ENCODE peak calls at places on chromosomes 6 and 20, in eight cellular contexts. One of them, this sample, is unnamed.

GRCh38 chr6:11586574-11586973 is 49.0 kb downstream of the TMEM170B start:
- DNase-seq in NB4: no peak
- DNase-seq in transverse colon: no peak
- DNase-seq in adrenal gland: no peak
- DNase-seq in upper lobe of left lung: no peak
- DNase-seq in tibial nerve: no peak
- DNase-seq in ovary: no peak
- DNase-seq in breast epithelium: no peak
- DNase-seq in this sample: no peak

GRCh38 chr6:24935323-24935722 is 437 bp downstream of the RIPOR2 start:
- DNase-seq in upper lobe of left lung: no peak
- DNase-seq in transverse colon: no peak
- DNase-seq in NB4: no peak
- DNase-seq in adrenal gland: no peak
- DNase-seq in breast epithelium: no peak
- DNase-seq in ovary: no peak
- DNase-seq in tibial nerve: no peak
- DNase-seq in this sample: no peak

GRCh38 chr20:48283470-48284110 is 498.3 kb upstream of the SULF2 start:
- DNase-seq in ovary: peak
- DNase-seq in NB4: no peak
- DNase-seq in upper lobe of left lung: peak
- DNase-seq in breast epithelium: peak
- DNase-seq in tibial nerve: peak
- DNase-seq in transverse colon: peak
- DNase-seq in adrenal gland: no peak
- DNase-seq in this sample: peak

GRCh38 chr6:123564363-123564762 is 72.4 kb downstream of the TRDN start:
- DNase-seq in adrenal gland: no peak
- DNase-seq in tibial nerve: no peak
- DNase-seq in breast epithelium: no peak
- DNase-seq in ovary: no peak
- DNase-seq in NB4: no peak
- DNase-seq in transverse colon: no peak
- DNase-seq in upper lobe of left lung: no peak
- DNase-seq in this sample: no peak

GRCh38 chr6:17932362-17932852 is 55.0 kb downstream of the KIF13A start:
- DNase-seq in upper lobe of left lung: no peak
- DNase-seq in adrenal gland: peak
- DNase-seq in breast epithelium: no peak
- DNase-seq in NB4: no peak
- DNase-seq in tibial nerve: no peak
- DNase-seq in transverse colon: no peak
- DNase-seq in ovary: no peak
- DNase-seq in this sample: no peak

GRCh38 chr6:105804436-105804835 is 281.7 kb upstream of the PRDM1 start:
- DNase-seq in transverse colon: no peak
- DNase-seq in ovary: no peak
- DNase-seq in adrenal gland: no peak
- DNase-seq in tibial nerve: no peak
- DNase-seq in breast epithelium: no peak
- DNase-seq in NB4: no peak
- DNase-seq in upper lobe of left lung: no peak
- DNase-seq in this sample: no peak

GRCh38 chr6:169971951-169972651 is 220.7 kb downstream of the ERMARD start:
- DNase-seq in NB4: no peak
- DNase-seq in breast epithelium: no peak
- DNase-seq in ovary: peak
- DNase-seq in adrenal gland: no peak
- DNase-seq in transverse colon: no peak
- DNase-seq in upper lobe of left lung: peak
- DNase-seq in tibial nerve: no peak
- DNase-seq in this sample: no peak

GRCh38 chr20:17990278-17990972 is 21.6 kb downstream of the MGME1 start:
- DNase-seq in ovary: no peak
- DNase-seq in transverse colon: no peak
- DNase-seq in NB4: no peak
- DNase-seq in tibial nerve: no peak
- DNase-seq in adrenal gland: no peak
- DNase-seq in breast epithelium: no peak
- DNase-seq in upper lobe of left lung: no peak
- DNase-seq in this sample: no peak

GRCh38 chr20:49595811-49596545 is 28.0 kb upstream of the PTGIS start:
- DNase-seq in tibial nerve: no peak
- DNase-seq in NB4: peak
- DNase-seq in adrenal gland: no peak
- DNase-seq in ovary: no peak
- DNase-seq in breast epithelium: no peak
- DNase-seq in transverse colon: no peak
- DNase-seq in upper lobe of left lung: no peak
- DNase-seq in this sample: no peak

GRCh38 chr6:125974214-125974866 is 12.0 kb upstream of the TRMT11 start:
- DNase-seq in transverse colon: no peak
- DNase-seq in upper lobe of left lung: no peak
- DNase-seq in breast epithelium: no peak
- DNase-seq in tibial nerve: no peak
- DNase-seq in ovary: no peak
- DNase-seq in NB4: peak
- DNase-seq in adrenal gland: no peak
- DNase-seq in this sample: no peak

GRCh38 chr6:7389451-7390217 is at the start of the genes CAGE1 and RIOK1:
- DNase-seq in transverse colon: peak
- DNase-seq in breast epithelium: peak
- DNase-seq in adrenal gland: peak
- DNase-seq in tibial nerve: peak
- DNase-seq in ovary: peak
- DNase-seq in upper lobe of left lung: peak
- DNase-seq in NB4: peak
- DNase-seq in this sample: peak

GRCh38 chr6:22925304-22925835 is 356.0 kb downstream of the HDGFL1 start:
- DNase-seq in tibial nerve: no peak
- DNase-seq in adrenal gland: no peak
- DNase-seq in breast epithelium: no peak
- DNase-seq in upper lobe of left lung: no peak
- DNase-seq in NB4: no peak
- DNase-seq in transverse colon: no peak
- DNase-seq in ovary: no peak
- DNase-seq in this sample: no peak

GRCh38 chr6:1081566-1081965 is 230.3 kb upstream of the FOXQ1 start:
- DNase-seq in breast epithelium: no peak
- DNase-seq in NB4: no peak
- DNase-seq in ovary: no peak
- DNase-seq in tibial nerve: no peak
- DNase-seq in upper lobe of left lung: no peak
- DNase-seq in adrenal gland: no peak
- DNase-seq in transverse colon: no peak
- DNase-seq in this sample: no peak
- H3K4me3 ChIP-seq in breast epithelium: no peak
- H3K4me3 ChIP-seq in NB4: no peak
- H3K4me3 ChIP-seq in ovary: no peak
- H3K4me3 ChIP-seq in tibial nerve: no peak
- H3K4me3 ChIP-seq in upper lobe of left lung: no peak
- H3K4me3 ChIP-seq in adrenal gland: no peak
- H3K4me3 ChIP-seq in transverse colon: no peak
- H3K4me3 ChIP-seq in this sample: no peak

DNA sequence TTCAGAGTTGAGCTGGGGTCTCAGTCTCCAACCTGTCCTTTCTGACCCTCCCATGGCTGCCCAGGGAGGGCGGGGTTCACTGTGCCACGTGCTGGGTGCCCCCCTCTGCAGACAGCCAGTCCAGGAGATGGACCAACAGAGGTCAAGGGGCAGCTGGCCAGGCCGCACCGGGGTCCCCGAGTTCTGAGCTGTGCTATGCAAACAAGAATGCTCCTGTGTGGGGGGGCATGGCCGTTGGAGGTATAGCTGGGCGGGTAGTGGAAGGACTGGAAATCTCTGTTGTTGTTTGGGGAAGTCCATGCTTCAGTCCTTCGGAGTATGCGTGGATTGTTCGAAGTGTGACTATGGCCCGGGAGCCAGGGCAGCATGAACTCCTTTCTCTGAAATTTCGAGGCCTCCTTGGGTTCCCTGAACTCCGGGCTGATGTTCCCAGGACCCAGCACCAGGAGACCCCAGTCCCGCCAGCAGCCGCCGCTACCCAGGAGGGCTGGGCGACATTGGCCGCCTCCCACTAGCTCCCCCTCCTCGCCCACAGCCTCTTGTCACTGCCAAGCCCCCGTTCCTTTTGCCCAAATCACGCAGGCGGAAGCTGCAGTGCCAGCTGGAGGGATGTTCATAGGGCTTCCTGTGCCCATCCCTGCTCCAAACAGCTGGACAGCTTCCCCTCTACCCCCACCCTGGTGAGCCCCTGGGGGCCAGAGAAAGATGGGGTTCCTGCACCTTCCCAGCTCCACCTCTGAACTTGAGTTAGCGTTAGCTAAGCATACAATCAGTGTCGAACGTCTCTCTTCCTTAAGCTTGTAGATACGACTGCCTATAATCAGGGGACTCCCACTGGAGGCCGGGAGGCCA is 126.6 kb downstream of the TAF4 start:
- DNase-seq in upper lobe of left lung: peak
- DNase-seq in NB4: no peak
- DNase-seq in tibial nerve: no peak
- DNase-seq in ovary: no peak
- DNase-seq in adrenal gland: no peak
- DNase-seq in breast epithelium: no peak
- DNase-seq in transverse colon: no peak
- DNase-seq in this sample: no peak
- TF ChIP-seq CTCF in upper lobe of left lung: no peak
- TF ChIP-seq CTCF in NB4: no peak
- TF ChIP-seq CTCF in tibial nerve: no peak
- TF ChIP-seq CTCF in ovary: no peak
- TF ChIP-seq CTCF in adrenal gland: no peak
- TF ChIP-seq CTCF in breast epithelium: no peak
- TF ChIP-seq CTCF in transverse colon: no peak
- TF ChIP-seq CTCF in this sample: no peak

GRCh38 chr6:134732761-134733160 is 217.1 kb downstream of the ALDH8A1 start:
- DNase-seq in ovary: no peak
- DNase-seq in breast epithelium: no peak
- DNase-seq in NB4: no peak
- DNase-seq in transverse colon: no peak
- DNase-seq in tibial nerve: no peak
- DNase-seq in adrenal gland: no peak
- DNase-seq in upper lobe of left lung: no peak
- DNase-seq in this sample: no peak

GRCh38 chr6:134730013-134730412 is 219.9 kb downstream of the ALDH8A1 start:
- DNase-seq in transverse colon: no peak
- DNase-seq in tibial nerve: no peak
- DNase-seq in adrenal gland: no peak
- DNase-seq in NB4: no peak
- DNase-seq in upper lobe of left lung: peak
- DNase-seq in ovary: no peak
- DNase-seq in breast epithelium: no peak
- DNase-seq in this sample: no peak

GRCh38 chr6:134727068-134727467 is 222.8 kb downstream of the ALDH8A1 start:
- DNase-seq in upper lobe of left lung: no peak
- DNase-seq in transverse colon: no peak
- DNase-seq in breast epithelium: no peak
- DNase-seq in adrenal gland: no peak
- DNase-seq in ovary: no peak
- DNase-seq in tibial nerve: no peak
- DNase-seq in NB4: no peak
- DNase-seq in this sample: no peak

GRCh38 chr6:134725590-134725989 is 224.3 kb downstream of the ALDH8A1 start:
- DNase-seq in NB4: no peak
- DNase-seq in adrenal gland: no peak
- DNase-seq in breast epithelium: no peak
- DNase-seq in transverse colon: no peak
- DNase-seq in ovary: no peak
- DNase-seq in upper lobe of left lung: no peak
- DNase-seq in tibial nerve: no peak
- DNase-seq in this sample: no peak

GRCh38 chr6:134729590-134729989 is 220.3 kb downstream of the ALDH8A1 start:
- DNase-seq in transverse colon: no peak
- DNase-seq in upper lobe of left lung: no peak
- DNase-seq in adrenal gland: no peak
- DNase-seq in NB4: no peak
- DNase-seq in tibial nerve: no peak
- DNase-seq in ovary: no peak
- DNase-seq in breast epithelium: no peak
- DNase-seq in this sample: no peak
- TF ChIP-seq POLR2A in transverse colon: no peak
- TF ChIP-seq POLR2A in upper lobe of left lung: no peak
- TF ChIP-seq POLR2A in adrenal gland: no peak
- TF ChIP-seq POLR2A in NB4: no peak
- TF ChIP-seq POLR2A in tibial nerve: no peak
- TF ChIP-seq POLR2A in ovary: no peak
- TF ChIP-seq POLR2A in breast epithelium: no peak
- TF ChIP-seq POLR2A in this sample: no peak

GRCh38 chr6:45436544-45437440 is 59.1 kb upstream of the SUPT3H start:
- DNase-seq in upper lobe of left lung: no peak
- DNase-seq in ovary: no peak
- DNase-seq in NB4: peak
- DNase-seq in breast epithelium: no peak
- DNase-seq in tibial nerve: no peak
- DNase-seq in transverse colon: no peak
- DNase-seq in adrenal gland: no peak
- DNase-seq in this sample: no peak
- H3K4me3 ChIP-seq in upper lobe of left lung: no peak
- H3K4me3 ChIP-seq in ovary: no peak
- H3K4me3 ChIP-seq in NB4: peak
- H3K4me3 ChIP-seq in breast epithelium: peak
- H3K4me3 ChIP-seq in tibial nerve: no peak
- H3K4me3 ChIP-seq in transverse colon: no peak
- H3K4me3 ChIP-seq in adrenal gland: no peak
- H3K4me3 ChIP-seq in this sample: no peak

GRCh38 chr20:54194724-54195438 is 13.0 kb upstream of the PFDN4 start:
- DNase-seq in tibial nerve: no peak
- DNase-seq in breast epithelium: no peak
- DNase-seq in ovary: no peak
- DNase-seq in upper lobe of left lung: no peak
- DNase-seq in transverse colon: no peak
- DNase-seq in adrenal gland: peak
- DNase-seq in NB4: peak
- DNase-seq in this sample: no peak
- TF ChIP-seq CTCF in tibial nerve: no peak
- TF ChIP-seq CTCF in breast epithelium: no peak
- TF ChIP-seq CTCF in ovary: no peak
- TF ChIP-seq CTCF in upper lobe of left lung: no peak
- TF ChIP-seq CTCF in transverse colon: no peak
- TF ChIP-seq CTCF in adrenal gland: no peak
- TF ChIP-seq CTCF in NB4: peak
- TF ChIP-seq CTCF in this sample: no peak

GRCh38 chr6:29759457-29759856 is 36.2 kb downstream of the HLA-F start:
- DNase-seq in adrenal gland: no peak
- DNase-seq in tibial nerve: no peak
- DNase-seq in upper lobe of left lung: no peak
- DNase-seq in ovary: no peak
- DNase-seq in transverse colon: no peak
- DNase-seq in NB4: no peak
- DNase-seq in breast epithelium: no peak
- DNase-seq in this sample: no peak
- TF ChIP-seq POLR2A in adrenal gland: no peak
- TF ChIP-seq POLR2A in tibial nerve: no peak
- TF ChIP-seq POLR2A in upper lobe of left lung: no peak
- TF ChIP-seq POLR2A in ovary: no peak
- TF ChIP-seq POLR2A in transverse colon: no peak
- TF ChIP-seq POLR2A in NB4: no peak
- TF ChIP-seq POLR2A in breast epithelium: no peak
- TF ChIP-seq POLR2A in this sample: no peak